ENCODE peak calls at places on chromosomes 11 and 22, in five cellular contexts. G, J, H, A and Q are unnamed samples.

GRCh38 chr22:35643991-35644390 is 4.3 kb upstream of the APOL6 start:
- DNase-seq in A (no peak), J (no peak), G (no peak), H (no peak), Q (no peak)

GRCh38 chr11:61254403-61255025 is 13.5 kb downstream of the PGA5 start:
- DNase-seq in G (peak; percentile 40), J (peak; percentile 73), A (peak; percentile 50), H (no peak), Q (no peak)

GRCh38 chr22:30422481-30423295 is 2.9 kb upstream of the MTFP1 start:
- DNase-seq in H (peak; percentile 94), J (peak; percentile 91), G (peak; percentile 61), A (peak; percentile 28), Q (peak; percentile 76)

GRCh38 chr22:48579035-48579914 is 1248.4 kb downstream of the BRD1 start:
- DNase-seq in J (no peak), G (no peak), H (no peak), A (no peak), Q (peak; percentile 34)

GRCh38 chr11:112977620-112978212 is 16.5 kb downstream of the NCAM1 start:
- DNase-seq in H (no peak), G (no peak), A (no peak), J (peak; percentile 89), Q (no peak)

GRCh38 chr11:47592276-47592675 is 1.9 kb downstream of the C1QTNF4 start:
- DNase-seq in H (no peak), A (no peak), G (no peak), J (no peak), Q (no peak)

GRCh38 chr22:30668306-30668655 is 606 bp upstream of the DUSP18 start:
- DNase-seq in J (no peak), G (no peak), A (no peak), H (no peak), Q (no peak)

GRCh38 chr11:23079382-23079813 is 219.1 kb upstream of the CCDC179 start:
- DNase-seq in G (no peak), J (no peak), H (no peak), A (no peak), Q (peak; percentile 24)

GRCh38 chr11:122230387-122230760 is 114.4 kb upstream of the BLID start:
- DNase-seq in G (no peak), J (no peak), A (no peak), H (no peak), Q (no peak)

GRCh38 chr11:32469791-32470190 is 34.5 kb upstream of the WT1 start:
- DNase-seq in J (no peak), H (no peak), A (no peak), G (no peak), Q (no peak)

GRCh38 chr11:2740275-2740940 is 40.6 kb upstream of the KCNQ1OT1 start:
- DNase-seq in H (no peak), A (peak; percentile 15), G (no peak), J (no peak), Q (no peak)

GRCh38 chr11:128380280-128380604 is 207.1 kb downstream of the ETS1 start:
- DNase-seq in A (no peak), H (no peak), G (no peak), J (peak; percentile 16), Q (no peak)

GRCh38 chr11:10298342-10298741 is 4.3 kb upstream of the SBF2 start:
- DNase-seq in G (no peak), A (no peak), H (no peak), J (peak; percentile 57), Q (peak; percentile 81)

GRCh38 chr11:76102772-76103171 is 103.5 kb downstream of the WNT11 start:
- DNase-seq in A (peak; percentile 59), H (no peak), J (peak; percentile 69), G (peak; percentile 17), Q (no peak)

GRCh38 chr11:6631356-6631890 is 12.2 kb upstream of the TPP1 start:
- DNase-seq in H (no peak), A (no peak), J (no peak), G (no peak), Q (no peak)

GRCh38 chr11:62044639-62045121 is 77.2 kb upstream of the FTH1 start:
- DNase-seq in J (no peak), A (no peak), G (no peak), H (no peak), Q (no peak)

GRCh38 chr11:107708787-107709186 is 3.1 kb downstream of the SLN start:
- DNase-seq in H (no peak), A (no peak), G (no peak), J (no peak), Q (no peak)

GRCh38 chr11:94958118-94958517 is 15.2 kb downstream of the CWC15 start:
- DNase-seq in G (no peak), J (peak; percentile 27), H (no peak), A (no peak), Q (no peak)

GRCh38 chr11:130738618-130739017 is 177.7 kb downstream of the SNX19 start:
- DNase-seq in G (no peak), H (no peak), J (peak; percentile 17), A (no peak), Q (no peak)

GRCh38 chr11:128323381-128323780 is 264.0 kb downstream of the ETS1 start:
- DNase-seq in J (peak; percentile 63), A (no peak), H (peak; percentile 57), G (no peak), Q (no peak)

GRCh38 chr11:72684236-72684912 is 10.2 kb upstream of the PDE2A start:
- DNase-seq in G (peak; percentile 21), J (peak; percentile 57), H (peak; percentile 93), A (peak; percentile 78), Q (no peak)

GRCh38 chr11:101127699-101128570 is 1.7 kb downstream of the PGR start:
- DNase-seq in A (peak; percentile 33), G (no peak), J (no peak), H (no peak), Q (no peak)

GRCh38 chr22:49202226-49202625 is 625.4 kb downstream of the BRD1 start:
- DNase-seq in A (no peak), J (no peak), G (no peak), H (no peak), Q (no peak)

GRCh38 chr11:113773092-113773415 is 438 bp downstream of the ZW10 start:
- DNase-seq in J (peak; percentile 29), A (no peak), H (no peak), G (no peak), Q (no peak)

GRCh38 chr11:303359-303758 is 4.0 kb upstream of the IFITM5 start:
- DNase-seq in J (no peak), H (no peak), A (no peak), G (no peak), Q (no peak)

GRCh38 chr11:97087419-97087818 is 697.6 kb downstream of the JRKL start:
- DNase-seq in G (no peak), A (no peak), H (no peak), J (no peak), Q (no peak)

GRCh38 chr11:112693781-112694180 is 267.4 kb upstream of the NCAM1 start:
- DNase-seq in J (no peak), H (no peak), G (no peak), A (no peak), Q (no peak)

GRCh38 chr11:130760515-130761125 is 155.7 kb downstream of the SNX19 start:
- DNase-seq in J (no peak), H (no peak), G (no peak), A (no peak), Q (no peak)

DNA sequence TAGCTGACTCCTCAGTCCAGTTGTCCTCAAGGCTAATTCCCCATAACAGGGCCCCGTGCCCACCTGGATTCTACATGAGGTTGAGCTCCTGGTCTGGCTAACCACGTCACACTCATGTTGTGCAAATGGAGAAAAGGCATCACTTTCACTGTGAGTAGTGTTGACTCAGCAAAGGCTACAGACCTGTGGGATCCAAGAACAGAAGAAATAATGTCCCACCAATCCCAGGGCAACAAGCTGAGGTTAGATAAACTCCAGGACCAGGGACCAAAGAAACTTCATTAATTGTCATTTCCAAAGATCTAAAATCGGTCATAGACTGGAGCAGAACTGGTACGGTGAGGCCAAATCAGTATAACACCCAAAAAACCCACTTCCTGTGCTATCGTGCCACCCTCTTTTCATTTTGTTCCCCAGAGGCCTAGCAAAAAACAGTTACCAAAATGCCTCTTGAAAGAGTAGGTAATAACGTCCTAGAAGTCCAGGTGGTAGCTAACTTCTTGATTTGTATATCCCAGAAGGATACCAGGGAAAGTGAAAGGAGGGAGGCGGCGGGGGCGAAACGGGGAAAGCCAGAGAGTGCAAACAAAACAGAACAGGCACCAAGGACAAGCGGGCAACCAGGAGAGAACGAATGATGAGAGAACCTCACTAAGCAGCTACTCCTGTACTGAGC is 1.4 kb downstream of the PCSK7 start:
- DNase-seq in A (no peak), J (no peak), H (no peak), G (no peak), Q (no peak)
- H3K4me3 ChIP-seq in A (peak overlapping the region; percentile 99), J (peak overlapping the region; percentile 98), H (peak overlapping the region; percentile 96), G (no peak overlapping the region), Q (peak overlapping the region; percentile 91)

GRCh38 chr22:21791635-21792625 is 56.3 kb upstream of the YPEL1 start:
- DNase-seq in H (no peak), J (peak; percentile 30), A (no peak), G (no peak), Q (no peak)
- TF ChIP-seq CTCF in H (no peak), J (no peak), A (no peak), G (no peak), Q (no peak)

GRCh38 chr22:40572976-40573375 is 63.5 kb downstream of the MRTFA start:
- DNase-seq in A (no peak), J (peak; percentile 47), H (no peak), G (no peak), Q (no peak)
- H3K4me3 ChIP-seq in A (no peak overlapping the region), J (no peak overlapping the region), H (no peak overlapping the region), G (no peak overlapping the region), Q (no peak overlapping the region)

GRCh38 chr22:44693756-44694155 is 8.2 kb upstream of the PRR5 start:
- DNase-seq in J (no peak), A (no peak), G (no peak), H (no peak), Q (no peak)

GRCh38 chr22:44692662-44693007 is 9.4 kb upstream of the PRR5 start:
- DNase-seq in A (no peak), H (no peak), J (no peak), G (no peak), Q (no peak)

GRCh38 chr22:44689915-44690524 is 12.0 kb upstream of the PRR5 start:
- DNase-seq in G (no peak), H (no peak), J (no peak), A (no peak), Q (no peak)

GRCh38 chr22:44693145-44693544 is 8.9 kb upstream of the PRR5 start:
- DNase-seq in G (no peak), H (no peak), A (no peak), J (no peak), Q (no peak)

GRCh38 chr22:44691796-44692661 is 10.0 kb upstream of the PRR5 start:
- DNase-seq in A (no peak), H (no peak), J (no peak), G (no peak), Q (no peak)
- TF ChIP-seq CTCF in A (no peak), H (no peak), J (no peak), G (no peak), Q (no peak)

GRCh38 chr22:46039531-46039930 is 62.6 kb upstream of the WNT7B start:
- DNase-seq in G (no peak), H (no peak), A (no peak), J (no peak), Q (no peak)
- H3K4me3 ChIP-seq in G (no peak overlapping the region), H (no peak overlapping the region), A (no peak overlapping the region), J (no peak overlapping the region), Q (no peak overlapping the region)

DNA sequence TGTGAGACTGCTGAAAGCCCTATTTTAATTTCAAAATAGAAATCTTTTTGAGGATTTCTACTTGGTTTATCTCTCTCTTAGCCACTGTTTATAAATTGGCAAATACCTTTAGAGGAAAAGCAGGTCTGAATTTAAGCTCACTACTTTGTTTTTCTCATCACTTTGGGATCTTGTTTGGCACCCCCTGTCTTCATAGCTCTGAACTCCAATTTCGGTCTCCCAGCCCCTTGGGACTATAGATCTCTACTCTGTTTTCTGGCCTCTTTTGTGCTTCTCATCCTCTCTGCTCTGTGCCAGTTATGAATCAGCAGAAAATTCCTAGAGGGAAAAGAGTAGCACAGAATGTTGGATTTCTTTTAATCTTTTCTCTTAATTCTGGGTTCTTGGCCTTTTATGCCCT is 118.3 kb downstream of the CYP2R1 start:
- DNase-seq in H (no peak), G (no peak), J (peak; percentile 37), A (no peak), Q (no peak)
- TF ChIP-seq CTCF in H (no peak), G (no peak), J (peak; percentile 32), A (peak; percentile 23), Q (no peak)